ENCODE peak calls at places on chromosome 20, in four cellular contexts. U, Q, I and Y are unnamed samples.

GRCh38 chr20:52748235-52748950 is 223.8 kb upstream of the TSHZ2 start:
- DNase-seq in Q (no peak), I (no peak), U (no peak), Y (no peak)

GRCh38 chr20:63158845-63159244 is 57.1 kb downstream of the YTHDF1 start:
- DNase-seq in Q (no peak), I (no peak), U (no peak), Y (no peak)

GRCh38 chr20:63473555-63474449 is 1.3 kb upstream of the KCNQ2 start:
- DNase-seq in I (no peak), U (peak; percentile 44), Q (no peak), Y (no peak)

GRCh38 chr20:33372993-33373441 is 28.3 kb downstream of the CDK5RAP1 start:
- DNase-seq in Q (no peak), U (no peak), I (no peak), Y (no peak)

GRCh38 chr20:36624068-36624813 is 18.7 kb downstream of the RAB5IF start:
- DNase-seq in Q (peak; percentile 74), U (no peak), I (no peak), Y (peak; percentile 76)

GRCh38 chr20:53902968-53903651 is 167.3 kb downstream of the BCAS1 start:
- DNase-seq in Q (no peak), U (no peak), I (no peak), Y (no peak)

GRCh38 chr20:47456041-47456537 is 45.6 kb upstream of the NCOA3 start:
- DNase-seq in I (no peak), Q (no peak), U (no peak), Y (no peak)

GRCh38 chr20:62603021-62603906 is 39.0 kb upstream of the SLCO4A1 start:
- DNase-seq in I (peak; percentile 74), Q (peak; percentile 88), U (peak; percentile 63), Y (peak; percentile 29)

GRCh38 chr20:3158968-3159431 is 665 bp downstream of the FASTKD5 start:
- DNase-seq in U (peak; percentile 26), Q (no peak), I (no peak), Y (peak; percentile 39)

GRCh38 chr20:56903858-56904257 is 274.8 kb downstream of the TFAP2C start:
- DNase-seq in U (no peak), Q (no peak), I (no peak), Y (no peak)

GRCh38 chr20:19932170-19932667 is 84.9 kb upstream of the NAA20 start:
- DNase-seq in I (peak; percentile 90), Q (no peak), U (no peak), Y (no peak)

GRCh38 chr20:10636326-10636818 is 37.4 kb downstream of the JAG1 start:
- DNase-seq in I (peak; percentile 72), Q (no peak), U (no peak), Y (peak; percentile 23)

GRCh38 chr20:47464380-47465101 is 37.1 kb upstream of the NCOA3 start:
- DNase-seq in I (peak; percentile 92), Q (peak; percentile 59), U (peak; percentile 87), Y (peak; percentile 63)

GRCh38 chr20:20562507-20562906 is 149.9 kb downstream of the RALGAPA2 start:
- DNase-seq in Q (no peak), I (no peak), U (no peak), Y (no peak)

GRCh38 chr20:37687478-37687805 is 6.4 kb upstream of the CTNNBL1 start:
- DNase-seq in Q (no peak), I (no peak), U (no peak), Y (no peak)

GRCh38 chr20:63858393-63859165 is 2.7 kb upstream of the ABHD16B start:
- DNase-seq in U (peak; percentile 34), I (peak; percentile 25), Q (no peak), Y (no peak)

GRCh38 chr20:37526839-37527637 is 638 bp downstream of the BLCAP start:
- DNase-seq in U (peak; percentile 32), Q (peak; percentile 33), I (peak; percentile 13), Y (peak; percentile 62)

GRCh38 chr20:6173481-6173880 is 50.7 kb upstream of the FERMT1 start:
- DNase-seq in U (no peak), I (no peak), Q (no peak), Y (no peak)

GRCh38 chr20:33798444-33798843 is 12.7 kb upstream of the CHMP4B start:
- DNase-seq in U (no peak), Q (no peak), I (no peak), Y (peak; percentile 70)

GRCh38 chr20:62128499-62128898 is 6.2 kb downstream of the LSM14B start:
- DNase-seq in Q (no peak), U (no peak), I (no peak), Y (no peak)

DNA sequence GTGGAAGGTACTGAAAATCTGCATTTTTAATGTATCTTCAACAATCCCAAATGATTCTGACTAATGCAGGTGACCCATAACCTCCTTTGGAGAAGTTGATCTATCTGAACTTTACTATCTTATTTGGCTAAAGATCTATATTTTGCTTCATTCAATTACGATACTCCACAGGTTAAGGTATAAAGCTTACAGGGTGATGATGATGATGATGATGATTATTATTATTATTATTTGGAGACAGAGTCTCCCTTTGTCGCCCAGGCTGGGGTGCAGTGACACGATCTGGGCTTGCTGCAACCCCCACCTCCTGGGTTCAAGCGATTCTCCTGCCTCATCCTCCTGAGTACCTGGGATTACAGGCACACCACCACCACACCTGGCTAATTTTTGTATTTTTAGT is 13.1 kb downstream of the TOP1 start:
- DNase-seq in U (no peak), I (no peak), Q (no peak), Y (no peak)
- H3K4me1 ChIP-seq in U (peaks cover 15% of the 10 kb centered on the region), I (no peaks in the 10 kb centered on the region), Q (peaks cover 70% of the 10 kb centered on the region), Y (peaks cover 10% of the 10 kb centered on the region)

GRCh38 chr20:50746138-50746940 is 15.0 kb downstream of the PARD6B start:
- DNase-seq in I (peak; percentile 25), Q (no peak), U (no peak), Y (peak; percentile 96)
- H3K4me1 ChIP-seq in I (peaks cover 22% of the 10 kb centered on the region), Q (peaks cover 85% of the 10 kb centered on the region), U (peaks cover 47% of the 10 kb centered on the region), Y (no peaks in the 10 kb centered on the region)

GRCh38 chr20:44649976-44650375 is 1.5 kb downstream of the ADA start:
- DNase-seq in U (no peak), I (no peak), Q (no peak), Y (no peak)
- H3K4me1 ChIP-seq in U (peaks cover 25% of the 10 kb centered on the region), I (peaks cover 32% of the 10 kb centered on the region), Q (peaks cover 66% of the 10 kb centered on the region), Y (no peaks in the 10 kb centered on the region)

DNA sequence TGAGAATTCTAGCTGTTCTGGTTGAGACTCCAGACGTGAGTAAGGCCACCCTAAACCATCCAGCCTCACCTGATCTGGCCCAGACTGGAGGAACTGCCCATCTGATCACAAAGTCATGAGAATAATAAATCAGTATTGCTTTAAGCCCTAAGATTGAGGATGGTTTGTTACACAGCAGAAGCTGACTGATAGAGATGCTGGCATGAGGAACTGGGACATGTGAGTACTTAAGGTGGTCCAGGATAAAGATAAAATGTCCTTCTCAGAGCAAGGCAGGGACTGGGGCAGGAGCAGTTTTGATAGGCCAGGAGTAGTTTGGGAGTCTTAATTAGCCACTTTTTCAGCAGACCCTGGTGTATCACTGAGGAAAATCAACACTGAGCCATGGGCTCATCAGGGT is 6.8 kb downstream of the GTSF1L start:
- DNase-seq in I (no peak), U (no peak), Q (no peak), Y (no peak)
- H3K4me1 ChIP-seq in I (no peaks in the 10 kb centered on the region), U (no peaks in the 10 kb centered on the region), Q (no peaks in the 10 kb centered on the region), Y (no peaks in the 10 kb centered on the region)

DNA sequence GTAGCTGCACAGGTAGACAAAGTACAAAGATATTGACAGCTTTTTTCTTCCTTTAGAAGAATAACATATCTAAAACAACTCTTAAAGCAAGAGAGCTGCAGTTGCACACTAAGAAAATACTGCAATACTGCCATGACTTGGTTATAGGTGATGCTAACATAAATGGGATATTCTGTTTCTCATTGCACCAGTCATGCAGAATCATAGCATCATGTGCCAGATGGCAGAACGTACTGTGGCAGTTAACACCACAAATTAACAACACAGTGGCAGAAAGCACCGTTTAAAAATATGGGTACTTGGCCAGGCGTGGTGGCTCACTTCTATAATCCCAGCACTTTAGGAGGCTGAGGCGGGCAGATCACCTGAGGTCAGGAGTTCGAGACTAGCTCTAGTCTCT is 7.4 kb downstream of the ASXL1 start:
- DNase-seq in Q (no peak), I (no peak), U (no peak), Y (no peak)
- H3K4me1 ChIP-seq in Q (peaks cover 97% of the 10 kb centered on the region), I (peaks cover 9% of the 10 kb centered on the region), U (peaks cover 4% of the 10 kb centered on the region), Y (peaks cover 9% of the 10 kb centered on the region)

DNA sequence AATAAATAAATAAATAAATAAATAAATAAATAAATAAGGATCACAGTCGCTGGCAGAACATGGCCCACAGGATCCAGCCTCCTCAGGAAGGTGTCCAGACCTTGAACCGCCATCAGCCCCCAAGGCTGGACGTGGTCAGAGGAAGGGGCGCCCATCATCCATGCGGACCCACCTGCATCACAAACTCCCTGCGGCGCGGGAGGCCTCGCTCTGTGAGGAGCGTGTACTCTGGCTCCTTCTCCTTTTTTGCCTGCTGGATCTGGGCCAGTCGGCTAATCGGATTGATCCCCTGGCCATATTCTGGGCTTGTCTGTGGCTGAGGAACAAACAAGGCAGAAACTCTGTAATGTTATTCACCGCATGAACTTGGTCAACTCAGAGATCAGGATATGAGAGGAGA is 65.2 kb downstream of the STAU1 start:
- DNase-seq in Q (no peak), I (no peak), U (no peak), Y (no peak)
- H3K4me1 ChIP-seq in Q (peaks cover 5% of the 10 kb centered on the region), I (no peaks in the 10 kb centered on the region), U (no peaks in the 10 kb centered on the region), Y (no peaks in the 10 kb centered on the region)

GRCh38 chr20:25552977-25553376 is 32.4 kb downstream of the NINL start:
- DNase-seq in I (no peak), U (no peak), Q (no peak), Y (no peak)
- H3K4me1 ChIP-seq in I (peaks cover 9% of the 10 kb centered on the region), U (no peaks in the 10 kb centered on the region), Q (peaks cover 54% of the 10 kb centered on the region), Y (no peaks in the 10 kb centered on the region)

GRCh38 chr20:23145281-23145700 is 59.2 kb upstream of the CD93 start:
- DNase-seq in I (peak; percentile 72), U (no peak), Q (no peak), Y (no peak)
- H3K4me1 ChIP-seq in I (peaks cover 73% of the 10 kb centered on the region), U (peaks cover 8% of the 10 kb centered on the region), Q (peaks cover 15% of the 10 kb centered on the region), Y (peaks cover 4% of the 10 kb centered on the region)

GRCh38 chr20:399182-399707 is 8.9 kb upstream of the RBCK1 start:
- DNase-seq in Q (no peak), I (no peak), U (no peak), Y (no peak)
- H3K4me1 ChIP-seq in Q (peaks cover 18% of the 10 kb centered on the region), I (peaks cover 3% of the 10 kb centered on the region), U (peaks cover 12% of the 10 kb centered on the region), Y (no peaks in the 10 kb centered on the region)